ENCODE peak calls at places on chromosomes 11 and 22, in four cellular contexts. O, S, G and R are unnamed samples. For H3K27me3, the result is how much of the 10 kb centered on the place peaks cover.

GRCh38 chr11:32434387-32435151 is 770 bp downstream of the WT1 start:
- DNase-seq in G (no peak), S (no peak), O (no peak), R (no peak)

GRCh38 chr11:114057147-114057546 is 2.4 kb upstream of the ZBTB16 start:
- DNase-seq in G (peak), S (peak), O (no peak), R (no peak)

GRCh38 chr11:37841016-37841415 is 1243.0 kb upstream of the RAG2 start:
- DNase-seq in O (no peak), G (no peak), S (no peak), R (no peak)

GRCh38 chr22:29216011-29216872 is 10.5 kb downstream of the EMID1 start:
- DNase-seq in S (no peak), O (no peak), G (no peak), R (no peak)

GRCh38 chr11:127106142-127106541 is 105.6 kb upstream of the KIRREL3 start:
- DNase-seq in G (no peak), S (no peak), O (no peak), R (no peak)

GRCh38 chr11:24198458-24198857 is 298.4 kb upstream of the LUZP2 start:
- DNase-seq in S (no peak), O (no peak), G (no peak), R (no peak)

GRCh38 chr22:48926663-48927062 is 901.0 kb downstream of the BRD1 start:
- DNase-seq in S (no peak), O (no peak), G (no peak), R (no peak)

GRCh38 chr22:48894804-48895250 is 932.8 kb downstream of the BRD1 start:
- DNase-seq in S (no peak), G (no peak), O (no peak), R (no peak)

GRCh38 chr22:49452362-49452946 is 375.2 kb downstream of the BRD1 start:
- DNase-seq in S (no peak), O (no peak), G (no peak), R (no peak)

GRCh38 chr11:103936059-103936458 is 100.4 kb upstream of the DDI1 start:
- DNase-seq in G (no peak), S (no peak), O (no peak), R (no peak)

GRCh38 chr11:134270250-134270714 is 5.9 kb upstream of the GLB1L3 start:
- DNase-seq in O (no peak), G (no peak), S (no peak), R (no peak)

DNA sequence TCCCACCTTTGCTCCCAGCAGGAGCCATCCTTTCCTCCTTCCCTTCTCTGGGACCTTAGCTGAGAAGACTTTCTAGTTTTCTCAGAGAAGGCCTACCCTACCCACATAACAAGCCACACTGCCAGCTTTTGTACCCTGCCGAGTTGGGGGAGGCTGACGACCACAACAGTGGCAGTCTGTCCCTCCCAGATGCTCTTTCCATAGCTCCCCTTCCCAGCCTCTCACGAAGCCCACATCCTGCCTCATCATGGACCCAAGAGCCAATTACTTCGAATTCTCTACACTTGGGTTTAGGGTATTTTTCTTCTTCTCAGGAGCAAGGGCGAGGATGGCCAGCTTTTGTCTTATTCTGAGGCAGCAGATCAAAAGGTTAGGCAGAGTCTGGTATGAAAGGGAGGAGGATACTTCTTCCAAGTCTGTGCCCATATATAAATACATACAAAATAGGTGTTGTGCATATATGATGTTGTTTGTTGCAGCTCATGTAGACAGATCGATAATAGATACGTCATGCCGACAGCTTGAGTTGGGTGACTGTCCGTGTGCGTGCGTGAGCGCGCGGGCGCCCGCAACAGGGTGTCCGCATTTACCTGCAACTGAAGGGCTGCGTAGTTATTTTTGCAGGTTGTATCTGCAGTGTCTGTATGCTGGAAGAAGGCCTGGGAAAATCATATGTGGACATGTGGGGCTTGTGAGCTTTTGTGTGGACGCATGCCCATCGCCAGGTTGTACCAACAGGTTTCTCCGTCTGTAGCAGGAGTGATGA is 846 bp upstream of the NRGN start:
- DNase-seq in G (no peak), S (no peak), O (no peak), R (no peak)
- H3K27me3 ChIP-seq in G (under half), S (under half), O (under half), R (under half)

GRCh38 chr22:26751217-26751616 is 93.8 kb downstream of the MIAT start:
- DNase-seq in G (peak), S (no peak), O (no peak), R (no peak)
- H3K4me3 ChIP-seq in G (no peak), S (no peak), O (no peak), R (no peak)

GRCh38 chr11:20336056-20336455 is 27.5 kb upstream of the HTATIP2 start:
- DNase-seq in O (no peak), G (no peak), S (no peak), R (no peak)
- H3K27me3 ChIP-seq in O (under half), G (under half), S (under half), R (under half)

GRCh38 chr22:32204211-32204855 is 540 bp downstream of the RFPL2 start:
- DNase-seq in S (no peak), G (no peak), O (no peak), R (peak)

GRCh38 chr22:32202161-32202538 is 2.7 kb downstream of the RFPL2 start:
- DNase-seq in G (no peak), S (no peak), O (no peak), R (no peak)

GRCh38 chr22:32202539-32203180 is 2.2 kb downstream of the RFPL2 start:
- DNase-seq in O (peak), S (peak), G (peak), R (peak)

GRCh38 chr22:32204856-32205722 is at the start of gene RFPL2:
- DNase-seq in O (no peak), S (peak), G (no peak), R (peak)

GRCh38 chr22:32203181-32204105 is 1.4 kb downstream of the RFPL2 start:
- DNase-seq in S (no peak), G (no peak), O (no peak), R (no peak)
- H3K4me3 ChIP-seq in S (peak), G (no peak), O (peak), R (peak)

GRCh38 chr22:41914611-41915034 is 251 bp downstream of the SHISA8 start:
- DNase-seq in O (no peak), S (no peak), G (no peak), R (no peak)

GRCh38 chr22:41911292-41911611 is 3.6 kb downstream of the SHISA8 start:
- DNase-seq in O (no peak), G (no peak), S (no peak), R (no peak)

GRCh38 chr22:41913842-41914534 is 886 bp downstream of the SHISA8 start:
- DNase-seq in S (no peak), G (peak), O (no peak), R (no peak)

GRCh38 chr22:41912338-41913039 is 2.4 kb downstream of the SHISA8 start:
- DNase-seq in O (no peak), G (no peak), S (no peak), R (no peak)

GRCh38 chr22:41913040-41913719 is 1.7 kb downstream of the SHISA8 start:
- DNase-seq in G (peak), S (no peak), O (no peak), R (no peak)
- H3K27me3 ChIP-seq in G (under half), S (half or more), O (half or more), R (under half)

DNA sequence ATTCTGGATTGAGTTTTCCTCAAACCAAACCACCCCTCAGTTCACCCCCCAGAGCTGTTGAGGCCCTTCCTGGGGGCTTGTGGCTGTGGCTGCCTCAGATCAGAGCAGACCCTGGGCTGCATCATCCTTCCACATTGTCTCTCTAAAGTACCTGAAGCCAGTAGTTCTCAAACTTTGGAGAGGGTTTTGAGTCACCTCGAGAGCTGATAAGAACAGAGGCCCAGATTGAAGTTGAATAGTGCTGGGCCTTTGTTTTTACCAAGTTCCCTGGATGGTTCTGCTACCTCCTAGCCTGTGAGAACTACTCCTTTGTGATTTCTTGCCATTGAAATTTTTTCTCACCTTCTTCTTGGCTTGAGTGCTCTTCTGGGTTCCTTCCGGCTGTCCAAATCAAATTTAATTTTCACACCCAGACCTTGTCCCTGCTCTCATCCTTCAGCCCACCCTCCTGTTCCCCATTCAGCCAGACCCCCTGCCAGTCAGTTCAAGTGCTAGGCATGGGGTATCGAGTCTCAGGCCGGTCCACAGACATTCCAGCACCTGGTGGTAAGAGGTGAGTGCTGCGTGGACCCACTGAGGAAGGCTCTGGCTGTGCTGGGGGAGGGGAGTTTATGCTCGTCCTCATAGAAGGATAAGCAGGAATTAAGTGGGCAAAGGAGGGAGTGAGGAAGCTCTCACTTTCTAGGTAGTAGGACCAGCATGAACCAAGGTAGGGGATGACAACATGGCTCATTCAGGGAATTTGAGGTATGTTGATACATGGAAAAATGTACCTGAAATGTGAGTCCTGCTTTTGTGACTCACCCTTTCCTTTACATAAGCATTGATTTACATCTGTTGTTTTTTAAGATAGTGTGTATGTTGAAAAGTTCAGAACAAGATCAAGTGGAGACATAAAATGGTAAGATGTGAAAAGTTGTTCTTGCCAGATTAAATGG is 116.5 kb downstream of the PTPRJ start:
- DNase-seq in S (no peak), G (no peak), O (no peak), R (no peak)
- H3K4me3 ChIP-seq in S (no peak), G (no peak), O (no peak), R (no peak)

GRCh38 chr11:130159139-130159538 is 443 bp upstream of the ST14 start:
- DNase-seq in S (no peak), G (no peak), O (no peak), R (no peak)

GRCh38 chr11:130157840-130158239 is 1.7 kb upstream of the ST14 start:
- DNase-seq in O (no peak), S (no peak), G (no peak), R (no peak)

GRCh38 chr11:130161441-130161840 is 1.9 kb downstream of the ST14 start:
- DNase-seq in S (no peak), G (no peak), O (no peak), R (no peak)

GRCh38 chr11:130160460-130161090 is 993 bp downstream of the ST14 start:
- DNase-seq in G (no peak), O (no peak), S (no peak), R (no peak)

DNA sequence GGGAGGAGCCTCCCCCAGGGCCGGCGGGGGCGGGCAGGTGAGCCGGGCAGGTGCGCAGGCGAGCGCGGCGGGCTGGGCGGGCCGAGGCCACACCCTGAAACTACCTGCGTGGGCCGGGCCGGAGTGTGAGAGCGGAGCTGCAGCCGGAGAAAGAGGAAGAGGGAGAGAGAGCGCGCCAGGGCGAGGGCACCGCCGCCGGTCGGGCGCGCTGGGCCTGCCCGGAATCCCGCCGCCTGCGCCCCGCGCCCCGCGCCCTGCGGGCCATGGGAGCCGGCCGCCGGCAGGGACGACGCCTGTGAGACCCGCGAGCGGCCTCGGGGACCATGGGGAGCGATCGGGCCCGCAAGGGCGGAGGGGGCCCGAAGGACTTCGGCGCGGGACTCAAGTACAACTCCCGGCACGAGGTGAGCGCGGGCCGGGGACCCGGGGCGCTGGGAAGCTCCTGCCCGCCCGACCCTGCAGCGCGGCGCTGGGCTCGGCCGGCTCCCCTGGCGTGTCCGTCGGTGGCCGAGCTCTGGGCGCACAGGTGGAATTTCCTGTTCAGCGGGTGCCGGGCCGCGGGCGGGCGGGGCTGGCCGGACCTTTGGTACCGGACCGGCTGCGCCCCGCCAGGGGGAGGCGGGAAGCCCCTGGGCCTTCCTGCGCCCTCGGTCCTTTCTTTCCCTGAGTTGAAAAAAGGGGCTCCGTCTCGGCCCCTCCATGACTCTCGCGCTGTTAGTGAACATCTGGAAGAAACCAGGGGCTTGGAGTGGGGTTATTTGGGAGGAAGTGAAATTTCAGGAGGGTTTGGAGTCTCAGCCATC is at the start of gene ST14:
- DNase-seq in S (peak), G (no peak), O (peak), R (no peak)
- H3K27me3 ChIP-seq in S (under half), G (under half), O (half or more), R (under half)

DNA sequence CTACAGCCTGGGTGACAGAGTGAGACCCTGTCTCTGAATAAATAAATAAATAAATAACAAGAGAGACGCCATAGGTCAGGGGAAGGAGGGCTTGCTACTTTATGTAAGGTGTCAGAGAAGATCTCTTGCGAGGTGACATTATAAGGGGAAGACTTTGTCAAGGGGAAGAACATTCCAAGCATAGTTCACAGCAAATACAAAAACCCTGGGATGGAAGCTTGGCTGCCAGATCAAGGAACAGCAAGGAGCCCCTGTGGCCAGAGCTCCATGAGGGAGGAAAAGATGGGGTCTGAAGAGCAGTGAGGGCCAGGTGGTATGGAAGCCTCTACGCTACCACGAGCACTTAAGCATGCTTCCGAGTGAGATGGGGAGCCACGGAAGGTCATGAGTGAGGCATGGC is 62.3 kb downstream of the AHNAK start:
- DNase-seq in G (no peak), S (no peak), O (no peak), R (no peak)
- H3K4me3 ChIP-seq in G (no peak), S (no peak), O (no peak), R (no peak)

GRCh38 chr11:122592641-122593040 is 62.9 kb upstream of the UBASH3B start:
- DNase-seq in S (no peak), O (no peak), G (no peak), R (no peak)

GRCh38 chr11:122599434-122599833 is 56.1 kb upstream of the UBASH3B start:
- DNase-seq in S (no peak), O (no peak), G (no peak), R (no peak)

GRCh38 chr11:122593473-122594420 is 61.8 kb upstream of the UBASH3B start:
- DNase-seq in G (no peak), S (no peak), O (no peak), R (no peak)

GRCh38 chr11:122598971-122599370 is 56.6 kb upstream of the UBASH3B start:
- DNase-seq in S (no peak), O (no peak), G (no peak), R (no peak)

DNA sequence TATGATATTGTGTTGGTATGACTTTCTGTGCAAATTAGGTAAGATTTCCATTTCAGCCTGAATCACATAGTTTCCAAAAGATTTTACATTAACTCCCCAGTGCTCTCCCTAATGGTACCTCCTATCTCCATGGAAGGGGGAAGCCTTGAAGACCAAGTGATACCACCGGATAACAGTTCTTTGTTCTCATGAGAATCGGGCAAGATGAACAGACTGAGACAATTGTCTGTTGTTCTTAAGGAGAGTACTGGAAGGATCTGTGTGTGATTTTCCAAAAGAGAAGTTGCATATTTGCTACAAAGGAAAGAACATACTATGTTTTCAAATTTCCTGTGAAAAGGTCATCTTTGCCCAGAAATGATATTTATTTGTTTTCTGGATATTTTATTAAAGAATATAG is 60.3 kb upstream of the UBASH3B start:
- DNase-seq in O (no peak), G (no peak), S (no peak), R (no peak)
- H3K27me3 ChIP-seq in O (under half), G (under half), S (under half), R (under half)

GRCh38 chr22:21031545-21032036 is 770 bp downstream of the SLC7A4 start:
- DNase-seq in O (no peak), G (no peak), S (no peak), R (no peak)
- H3K4me3 ChIP-seq in O (no peak), G (no peak), S (peak), R (peak)